ENCODE peak calls at places on chromosomes 13 and 19, in five cellular contexts. E is hippocampal formation; U is naive thymus-derived CD4-positive, alpha-beta T cell; H is nucleus accumbens; P is RWPE1. R is an unnamed sample.
A peak's percentile ranks its signal among the peaks of the same experiment; 100 is the strongest.

GRCh38 chr19:38173324-38174041 is 50.5 kb downstream of the DPF1 start:
- DNase-seq in E (peak; percentile 83), U (no peak), H (peak; percentile 80), P (peak; percentile 97), R (peak; percentile 99)

GRCh38 chr19:13055213-13056051 is 47.2 kb downstream of the LYL1 start:
- DNase-seq in E (no peak), U (no peak), H (no peak), P (peak; percentile 69), R (peak; percentile 96)

GRCh38 chr13:110289661-110290060 is 17.3 kb downstream of the COL4A1 start:
- DNase-seq in E (no peak), U (no peak), H (no peak), P (no peak), R (no peak)

GRCh38 chr13:39144941-39145533 is 106.8 kb downstream of the NHLRC3 start:
- DNase-seq in E (peak; percentile 6), U (no peak), H (peak; percentile 15), P (peak; percentile 65), R (no peak)

GRCh38 chr19:18203408-18203862 is 407 bp downstream of the RAB3A start:
- DNase-seq in E (no peak), U (no peak), H (no peak), P (peak; percentile 28), R (no peak)

GRCh38 chr13:36858285-36858684 is 39.3 kb downstream of the RFXAP start:
- DNase-seq in E (no peak), U (no peak), H (no peak), P (peak; percentile 21), R (peak; percentile 2)

GRCh38 chr13:50384724-50385123 is 369.5 kb downstream of the KCNRG start:
- DNase-seq in E (no peak), U (no peak), H (no peak), P (no peak), R (no peak)

GRCh38 chr13:48977973-48978372 is 2.3 kb downstream of the FNDC3A start:
- DNase-seq in E (no peak), U (no peak), H (no peak), P (peak; percentile 22), R (peak; percentile 9)

GRCh38 chr19:33221641-33222040 is 4.0 kb downstream of the SLC7A10 start:
- DNase-seq in E (no peak), U (no peak), H (no peak), P (no peak), R (no peak)

GRCh38 chr13:24386816-24387708 is 77.7 kb downstream of the C1QTNF9 start:
- DNase-seq in E (no peak), U (no peak), H (no peak), P (no peak), R (no peak)

GRCh38 chr19:31962565-31962996 is 382.8 kb upstream of the ZNF507 start:
- DNase-seq in E (no peak), U (no peak), H (no peak), P (no peak), R (no peak)

GRCh38 chr19:55836340-55836739 is at the start of gene NLRP4:
- DNase-seq in E (no peak), U (no peak), H (no peak), P (no peak), R (no peak)

GRCh38 chr13:36718146-36718545 is 44.3 kb downstream of the SERTM1 start:
- DNase-seq in E (no peak), U (no peak), H (no peak), P (no peak), R (peak; percentile 13)

GRCh38 chr13:76822691-76823267 is 63.4 kb downstream of the KCTD12 start:
- DNase-seq in E (no peak), U (peak; percentile 5), H (no peak), P (peak; percentile 8), R (peak; percentile 30)

GRCh38 chr19:39390460-39390758 is 497 bp downstream of the PAF1 start:
- DNase-seq in E (no peak), U (peak; percentile 83), H (no peak), P (peak; percentile 86), R (no peak)

GRCh38 chr19:47183579-47183978 is 47.4 kb downstream of the BBC3 start:
- DNase-seq in E (no peak), U (no peak), H (peak; percentile 3), P (no peak), R (no peak)

GRCh38 chr19:44764975-44765948 is 12.4 kb upstream of the CBLC start:
- DNase-seq in E (no peak), U (no peak), H (no peak), P (no peak), R (no peak)

GRCh38 chr19:35425682-35426081 is 22.4 kb upstream of the FFAR2 start:
- DNase-seq in E (no peak), U (no peak), H (no peak), P (no peak), R (no peak)

GRCh38 chr19:13018037-13018914 is 23.0 kb downstream of the NFIX start:
- DNase-seq in E (no peak), U (no peak), H (no peak), P (no peak), R (no peak)

GRCh38 chr13:77981191-77981925 is 62.7 kb upstream of the EDNRB start:
- DNase-seq in E (no peak), U (no peak), H (no peak), P (no peak), R (no peak)

GRCh38 chr19:13024126-13024957 is 29.1 kb downstream of the NFIX start:
- DNase-seq in E (no peak), U (no peak), H (no peak), P (no peak), R (no peak)

GRCh38 chr19:38263696-38264485 is 482 bp upstream of the SPINT2 start:
- DNase-seq in E (no peak), U (peak; percentile 76), H (peak; percentile 41), P (peak; percentile 95), R (peak; percentile 31)

GRCh38 chr19:43755256-43755801 is 567 bp upstream of the SMG9 start:
- DNase-seq in E (peak; percentile 63), U (peak; percentile 56), H (peak; percentile 78), P (peak; percentile 66), R (peak; percentile 66)

R was measured in NCI-H226.